ENCODE peak calls at places on chromosomes 5 and 9, in five cellular contexts. One of them, this sample, is unnamed.
A peak's percentile ranks its signal among the peaks of the same experiment; 100 is the strongest.

GRCh38 chr9:128419061-128419925 is 1.4 kb upstream of the CERCAM start:
- DNase-seq in ovary: no peak
- DNase-seq in A549: no peak
- DNase-seq in stomach: no peak
- DNase-seq in suprapubic skin: no peak
- DNase-seq in this sample: no peak

GRCh38 chr5:4028384-4028783 is 432.8 kb downstream of the IRX1 start:
- DNase-seq in suprapubic skin: no peak
- DNase-seq in A549: no peak
- DNase-seq in stomach: no peak
- DNase-seq in ovary: no peak
- DNase-seq in this sample: no peak

GRCh38 chr9:97319380-97319779 is 11.9 kb downstream of the CCDC180 start:
- DNase-seq in suprapubic skin: no peak
- DNase-seq in A549: no peak
- DNase-seq in stomach: no peak
- DNase-seq in ovary: no peak
- DNase-seq in this sample: no peak

GRCh38 chr5:37554938-37555337 is 175.8 kb downstream of the WDR70 start:
- DNase-seq in stomach: no peak
- DNase-seq in suprapubic skin: no peak
- DNase-seq in A549: no peak
- DNase-seq in ovary: no peak
- DNase-seq in this sample: no peak

GRCh38 chr5:151480859-151481258 is 33.5 kb downstream of the SLC36A1 start:
- DNase-seq in stomach: no peak
- DNase-seq in suprapubic skin: no peak
- DNase-seq in ovary: no peak
- DNase-seq in A549: no peak
- DNase-seq in this sample: no peak

GRCh38 chr5:164649266-164649665 is 1143.8 kb downstream of the MAT2B start:
- DNase-seq in ovary: no peak
- DNase-seq in suprapubic skin: no peak
- DNase-seq in stomach: no peak
- DNase-seq in A549: no peak
- DNase-seq in this sample: no peak

GRCh38 chr9:26675055-26675454 is 217.5 kb downstream of the CAAP1 start:
- DNase-seq in A549: no peak
- DNase-seq in suprapubic skin: no peak
- DNase-seq in stomach: no peak
- DNase-seq in ovary: no peak
- DNase-seq in this sample: no peak

GRCh38 chr9:126474201-126474765 is 139.4 kb upstream of the LMX1B start:
- DNase-seq in stomach: no peak
- DNase-seq in ovary: no peak
- DNase-seq in A549: peak; percentile 22
- DNase-seq in suprapubic skin: no peak
- DNase-seq in this sample: no peak

GRCh38 chr5:129966071-129966470 is 61.8 kb downstream of the CHSY3 start:
- DNase-seq in A549: no peak
- DNase-seq in ovary: no peak
- DNase-seq in stomach: no peak
- DNase-seq in suprapubic skin: no peak
- DNase-seq in this sample: no peak

GRCh38 chr5:138449501-138450239 is 10.8 kb downstream of the REEP2 start:
- DNase-seq in A549: peak; percentile 96
- DNase-seq in stomach: peak; percentile 94
- DNase-seq in suprapubic skin: peak; percentile 95
- DNase-seq in ovary: peak; percentile 93
- DNase-seq in this sample: peak; percentile 90

GRCh38 chr5:172433513-172433912 is 20.8 kb downstream of the SH3PXD2B start:
- DNase-seq in A549: no peak
- DNase-seq in suprapubic skin: no peak
- DNase-seq in stomach: no peak
- DNase-seq in ovary: no peak
- DNase-seq in this sample: no peak

GRCh38 chr5:138082033-138082432 is 1.8 kb upstream of the WNT8A start:
- DNase-seq in ovary: no peak
- DNase-seq in suprapubic skin: no peak
- DNase-seq in stomach: no peak
- DNase-seq in A549: no peak
- DNase-seq in this sample: no peak

GRCh38 chr5:160303690-160304089 is 8.7 kb downstream of the CCNJL start:
- DNase-seq in stomach: no peak
- DNase-seq in ovary: no peak
- DNase-seq in suprapubic skin: peak; percentile 59
- DNase-seq in A549: no peak
- DNase-seq in this sample: no peak

GRCh38 chr5:75538201-75538600 is 26.5 kb downstream of the POLK start:
- DNase-seq in stomach: no peak
- DNase-seq in suprapubic skin: no peak
- DNase-seq in ovary: no peak
- DNase-seq in A549: no peak
- DNase-seq in this sample: no peak

GRCh38 chr5:139690385-139691274 is 42.5 kb downstream of the CXXC5 start:
- DNase-seq in A549: no peak
- DNase-seq in stomach: no peak
- DNase-seq in suprapubic skin: no peak
- DNase-seq in ovary: no peak
- DNase-seq in this sample: no peak

GRCh38 chr9:133638076-133638475 is 1.9 kb downstream of the DBH start:
- DNase-seq in ovary: no peak
- DNase-seq in A549: no peak
- DNase-seq in stomach: no peak
- DNase-seq in suprapubic skin: no peak
- DNase-seq in this sample: no peak

GRCh38 chr5:53368516-53368915 is 111.9 kb upstream of the FST start:
- DNase-seq in A549: no peak
- DNase-seq in ovary: no peak
- DNase-seq in stomach: no peak
- DNase-seq in suprapubic skin: no peak
- DNase-seq in this sample: no peak

GRCh38 chr9:87725356-87725899 is 491 bp upstream of the CTSL start:
- DNase-seq in ovary: no peak
- DNase-seq in A549: peak; percentile 42
- DNase-seq in stomach: no peak
- DNase-seq in suprapubic skin: no peak
- DNase-seq in this sample: no peak

GRCh38 chr9:22214021-22214420 is 204.9 kb upstream of the CDKN2B start:
- DNase-seq in ovary: no peak
- DNase-seq in suprapubic skin: no peak
- DNase-seq in stomach: no peak
- DNase-seq in A549: no peak
- DNase-seq in this sample: no peak
- TF ChIP-seq EP300 in ovary: no peak
- TF ChIP-seq EP300 in suprapubic skin: no peak
- TF ChIP-seq EP300 in stomach: no peak
- TF ChIP-seq EP300 in A549: no peak
- TF ChIP-seq EP300 in this sample: no peak

DNA sequence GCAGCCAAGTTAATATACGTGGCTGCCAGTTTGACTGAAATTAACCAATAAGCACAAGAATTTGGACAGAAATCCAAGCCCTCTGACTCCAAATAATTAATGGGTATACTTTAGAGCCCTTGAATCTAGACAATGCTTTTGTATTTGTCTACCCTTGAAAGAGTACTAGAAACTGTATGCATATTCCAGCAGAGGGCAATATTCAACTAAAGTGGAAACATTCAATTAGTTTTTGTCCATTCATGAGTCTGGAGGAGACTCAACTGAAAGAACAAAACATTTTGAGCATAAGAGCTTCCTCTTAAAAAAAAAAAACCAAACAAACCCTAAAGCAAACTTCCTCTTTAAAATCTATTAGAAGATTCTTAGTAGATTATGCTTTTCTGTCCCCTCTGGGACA is 157.8 kb downstream of the ARHGEF28 start:
- DNase-seq in suprapubic skin: no peak
- DNase-seq in stomach: no peak
- DNase-seq in A549: no peak
- DNase-seq in ovary: no peak
- DNase-seq in this sample: no peak
- TF ChIP-seq CTCF in suprapubic skin: no peak
- TF ChIP-seq CTCF in stomach: no peak
- TF ChIP-seq CTCF in A549: peak; percentile 57
- TF ChIP-seq CTCF in ovary: no peak
- TF ChIP-seq CTCF in this sample: no peak

DNA sequence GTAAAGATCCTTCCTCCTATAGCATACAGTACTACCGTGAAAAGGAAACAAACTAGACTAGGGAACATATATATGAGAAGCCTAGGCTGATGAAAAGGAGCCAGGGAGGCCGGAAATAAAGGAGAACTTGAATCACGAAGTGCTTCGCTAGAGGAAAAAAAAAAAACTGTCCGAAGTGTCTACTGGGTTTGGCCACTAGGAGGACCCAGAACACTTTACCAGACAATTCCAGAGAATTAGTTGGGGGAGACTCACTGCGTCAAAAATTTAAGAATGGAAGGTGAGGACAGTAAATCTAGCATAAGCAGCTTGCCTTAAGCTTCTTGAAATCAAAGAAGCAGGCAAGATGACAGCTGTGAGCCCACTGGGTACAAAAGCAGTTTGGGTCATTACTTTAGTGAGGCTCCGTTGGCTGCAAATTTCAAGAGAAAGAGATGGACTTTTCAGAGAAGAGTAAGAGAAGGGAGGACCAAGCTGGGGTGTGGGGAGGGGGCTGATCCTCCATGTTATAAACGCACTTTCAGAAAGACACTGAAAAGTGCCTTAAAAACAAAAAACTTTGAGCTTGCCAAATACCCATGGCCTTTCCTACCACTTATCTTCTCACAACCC is 47.4 kb downstream of the P4HA2 start:
- DNase-seq in A549: peak; percentile 69
- DNase-seq in ovary: no peak
- DNase-seq in stomach: no peak
- DNase-seq in suprapubic skin: no peak
- DNase-seq in this sample: no peak
- TF ChIP-seq EP300 in A549: no peak
- TF ChIP-seq EP300 in ovary: no peak
- TF ChIP-seq EP300 in stomach: no peak
- TF ChIP-seq EP300 in suprapubic skin: no peak
- TF ChIP-seq EP300 in this sample: no peak

GRCh38 chr9:70097187-70097586 is 53.5 kb downstream of the MAMDC2 start:
- DNase-seq in ovary: no peak
- DNase-seq in stomach: no peak
- DNase-seq in A549: no peak
- DNase-seq in suprapubic skin: no peak
- DNase-seq in this sample: no peak
- TF ChIP-seq CTCF in ovary: no peak
- TF ChIP-seq CTCF in stomach: no peak
- TF ChIP-seq CTCF in A549: no peak
- TF ChIP-seq CTCF in suprapubic skin: no peak
- TF ChIP-seq CTCF in this sample: no peak

GRCh38 chr9:13863112-13863511 is 450.8 kb downstream of the NFIB start:
- DNase-seq in suprapubic skin: no peak
- DNase-seq in ovary: peak; percentile 35
- DNase-seq in A549: no peak
- DNase-seq in stomach: no peak
- DNase-seq in this sample: peak; percentile 8
- TF ChIP-seq EP300 in suprapubic skin: no peak
- TF ChIP-seq EP300 in ovary: no peak
- TF ChIP-seq EP300 in A549: no peak
- TF ChIP-seq EP300 in stomach: no peak
- TF ChIP-seq EP300 in this sample: no peak

GRCh38 chr5:6291961-6292360 is 86.4 kb downstream of the MED10 start:
- DNase-seq in stomach: no peak
- DNase-seq in A549: no peak
- DNase-seq in suprapubic skin: no peak
- DNase-seq in ovary: no peak
- DNase-seq in this sample: no peak
- TF ChIP-seq CTCF in stomach: no peak
- TF ChIP-seq CTCF in A549: no peak
- TF ChIP-seq CTCF in suprapubic skin: no peak
- TF ChIP-seq CTCF in ovary: no peak
- TF ChIP-seq CTCF in this sample: no peak

GRCh38 chr5:149854881-149855280 is 89.7 kb downstream of the PDE6A start:
- DNase-seq in ovary: no peak
- DNase-seq in suprapubic skin: no peak
- DNase-seq in A549: no peak
- DNase-seq in stomach: no peak
- DNase-seq in this sample: no peak

GRCh38 chr5:149855371-149855770 is 89.2 kb downstream of the PDE6A start:
- DNase-seq in ovary: no peak
- DNase-seq in stomach: no peak
- DNase-seq in suprapubic skin: no peak
- DNase-seq in A549: no peak
- DNase-seq in this sample: no peak

GRCh38 chr5:149860801-149861322 is 83.7 kb downstream of the PDE6A start:
- DNase-seq in suprapubic skin: no peak
- DNase-seq in stomach: no peak
- DNase-seq in ovary: no peak
- DNase-seq in A549: no peak
- DNase-seq in this sample: no peak

GRCh38 chr5:149853701-149854100 is 90.9 kb downstream of the PDE6A start:
- DNase-seq in stomach: no peak
- DNase-seq in ovary: no peak
- DNase-seq in A549: no peak
- DNase-seq in suprapubic skin: no peak
- DNase-seq in this sample: no peak

GRCh38 chr5:149857499-149857898 is 87.1 kb downstream of the PDE6A start:
- DNase-seq in ovary: no peak
- DNase-seq in suprapubic skin: no peak
- DNase-seq in stomach: peak; percentile 79
- DNase-seq in A549: no peak
- DNase-seq in this sample: peak; percentile 96
- TF ChIP-seq EP300 in ovary: no peak
- TF ChIP-seq EP300 in suprapubic skin: peak; percentile 87
- TF ChIP-seq EP300 in stomach: peak; percentile 97
- TF ChIP-seq EP300 in A549: no peak
- TF ChIP-seq EP300 in this sample: peak; percentile 99

GRCh38 chr5:177311723-177312648 is at the start of gene MXD3:
- DNase-seq in ovary: peak; percentile 97
- DNase-seq in suprapubic skin: peak; percentile 98
- DNase-seq in A549: peak; percentile 90
- DNase-seq in stomach: peak; percentile 98
- DNase-seq in this sample: peak; percentile 98
- TF ChIP-seq CTCF in ovary: no peak
- TF ChIP-seq CTCF in suprapubic skin: no peak
- TF ChIP-seq CTCF in A549: no peak
- TF ChIP-seq CTCF in stomach: no peak
- TF ChIP-seq CTCF in this sample: no peak

GRCh38 chr5:9924614-9925013 is 294.5 kb upstream of the TAS2R1 start:
- DNase-seq in stomach: no peak
- DNase-seq in ovary: no peak
- DNase-seq in A549: peak; percentile 29
- DNase-seq in suprapubic skin: no peak
- DNase-seq in this sample: no peak

GRCh38 chr5:9927106-9927505 is 297.0 kb upstream of the TAS2R1 start:
- DNase-seq in ovary: no peak
- DNase-seq in suprapubic skin: no peak
- DNase-seq in stomach: no peak
- DNase-seq in A549: no peak
- DNase-seq in this sample: no peak

GRCh38 chr5:9930156-9930555 is 300.0 kb upstream of the TAS2R1 start:
- DNase-seq in suprapubic skin: no peak
- DNase-seq in ovary: no peak
- DNase-seq in stomach: no peak
- DNase-seq in A549: no peak
- DNase-seq in this sample: no peak

GRCh38 chr5:9928266-9928750 is 298.2 kb upstream of the TAS2R1 start:
- DNase-seq in stomach: no peak
- DNase-seq in ovary: no peak
- DNase-seq in A549: no peak
- DNase-seq in suprapubic skin: no peak
- DNase-seq in this sample: no peak

GRCh38 chr5:9927521-9927997 is 297.4 kb upstream of the TAS2R1 start:
- DNase-seq in suprapubic skin: no peak
- DNase-seq in stomach: no peak
- DNase-seq in A549: no peak
- DNase-seq in ovary: no peak
- DNase-seq in this sample: no peak
- TF ChIP-seq EP300 in suprapubic skin: no peak
- TF ChIP-seq EP300 in stomach: no peak
- TF ChIP-seq EP300 in A549: no peak
- TF ChIP-seq EP300 in ovary: no peak
- TF ChIP-seq EP300 in this sample: no peak